ENCODE peak calls at places on chromosomes 4 and X, in seven cellular contexts. G is activated T-cell treated with anti-CD3 and anti-CD28 coated beads for 4 hours, K is GM23248, L is MCF 10A, E is putamen, S is neural progenitor cell, O is activated T-helper 1 cell treated with Interleukin-2 at 50 U/mL for 16 hours. A is an unnamed sample.

GRCh38 chr4:119897260-119897659 is 169.4 kb downstream of the MAD2L1 start:
- DNase-seq in G (no peak), K (no peak), L (no peak), E (no peak), S (no peak), O (no peak), A (no peak)

GRCh38 chr4:108828620-108829019 is 65.8 kb upstream of the ETNPPL start:
- DNase-seq in G (no peak), K (no peak), L (no peak), E (no peak), S (no peak), O (no peak), A (no peak)

GRCh38 chrX:30643313-30643821 is 9.9 kb upstream of the GK start:
- DNase-seq in G (no peak), K (peak; percentile 74), L (peak; percentile 8), E (no peak), S (no peak), O (no peak), A (no peak)

GRCh38 chr4:105607876-105608275 is 55.5 kb downstream of the ARHGEF38 start:
- DNase-seq in G (no peak), K (no peak), L (no peak), E (no peak), S (no peak), O (no peak), A (no peak)

GRCh38 chrX:104351173-104351769 is 96.5 kb upstream of the ESX1 start:
- DNase-seq in G (no peak), K (peak; percentile 91), L (peak; percentile 89), E (no peak), S (no peak), O (no peak), A (no peak)

GRCh38 chr4:174928575-174929253 is 10.6 kb downstream of the ADAM29 start:
- DNase-seq in G (no peak), K (no peak), L (no peak), E (no peak), S (no peak), O (no peak), A (no peak)

GRCh38 chr4:15040916-15041463 is 38.7 kb downstream of the CPEB2 start:
- DNase-seq in G (no peak), K (peak; percentile 7), L (no peak), E (no peak), S (no peak), O (no peak), A (no peak)

GRCh38 chr4:75254745-75255144 is 259.5 kb downstream of the RCHY1 start:
- DNase-seq in G (no peak), K (no peak), L (no peak), E (no peak), S (no peak), O (no peak), A (no peak)

GRCh38 chrX:50081282-50081955 is 119.4 kb downstream of the AKAP4 start:
- DNase-seq in G (no peak), K (peak; percentile 10), L (peak; percentile 23), E (no peak), S (peak; percentile 50), O (no peak), A (no peak)

GRCh38 chrX:70479197-70479969 is 34.7 kb downstream of the DLG3 start:
- DNase-seq in G (no peak), K (peak; percentile 79), L (peak; percentile 61), E (peak; percentile 13), S (no peak), O (no peak), A (no peak)

GRCh38 chr4:158895797-158896442 is 127.1 kb downstream of the FNIP2 start:
- DNase-seq in G (no peak), K (no peak), L (peak; percentile 30), E (no peak), S (peak; percentile 47), O (no peak), A (peak; percentile 30)

GRCh38 chr4:99811850-99812249 is 4.8 kb upstream of the DAPP1 start:
- DNase-seq in G (peak; percentile 47), K (peak; percentile 52), L (peak; percentile 68), E (no peak), S (peak; percentile 59), O (no peak), A (no peak)

GRCh38 chr4:100907465-100908454 is 389.9 kb upstream of the EMCN start:
- DNase-seq in G (no peak), K (peak; percentile 32), L (peak; percentile 31), E (no peak), S (no peak), O (no peak), A (no peak)

GRCh38 chrX:68989865-68990606 is 161.2 kb downstream of the EFNB1 start:
- DNase-seq in G (no peak), K (peak; percentile 43), L (no peak), E (no peak), S (peak; percentile 79), O (no peak), A (no peak)

GRCh38 chr4:153651041-153651960 is 32.8 kb upstream of the TLR2 start:
- DNase-seq in G (peak; percentile 35), K (peak; percentile 59), L (peak; percentile 90), E (no peak), S (no peak), O (peak; percentile 24), A (no peak)

GRCh38 chr4:120897981-120898719 is 24.4 kb downstream of the PRDM5 start:
- DNase-seq in G (no peak), K (no peak), L (no peak), E (no peak), S (no peak), O (no peak), A (no peak)

GRCh38 chrX:130413415-130413814 is 11.6 kb downstream of the RBMX2 start:
- DNase-seq in G (no peak), K (no peak), L (no peak), E (no peak), S (no peak), O (no peak), A (no peak)

GRCh38 chr4:7691992-7692391 is 247.7 kb downstream of the AFAP1 start:
- DNase-seq in G (no peak), K (peak; percentile 22), L (no peak), E (no peak), S (no peak), O (no peak), A (no peak)

GRCh38 chr4:154435895-154436294 is 55.7 kb downstream of the DCHS2 start:
- DNase-seq in G (no peak), K (no peak), L (no peak), E (no peak), S (no peak), O (no peak), A (no peak)

GRCh38 chr4:158042591-158043030 is 130.2 kb downstream of the GASK1B start:
- DNase-seq in G (no peak), K (peak; percentile 68), L (peak; percentile 9), E (no peak), S (no peak), O (no peak), A (no peak)

GRCh38 chr4:139300431-139301142 is 718 bp upstream of the NAA15 start:
- DNase-seq in G (no peak), K (peak; percentile 86), L (peak; percentile 74), E (peak; percentile 27), S (peak; percentile 31), O (no peak), A (peak; percentile 21)

GRCh38 chrX:100864967-100865366 is 9.2 kb downstream of the NOX1 start:
- DNase-seq in G (no peak), K (peak; percentile 54), L (peak; percentile 4), E (peak; percentile 0), S (no peak), O (no peak), A (no peak)

GRCh38 chr4:27366424-27366823 is 505.8 kb downstream of the STIM2 start:
- DNase-seq in G (no peak), K (peak; percentile 52), L (peak; percentile 79), E (no peak), S (no peak), O (no peak), A (no peak)

GRCh38 chrX:134764202-134764785 is 106.0 kb upstream of the PLAC1 start:
- DNase-seq in G (no peak), K (peak; percentile 24), L (peak; percentile 65), E (no peak), S (peak; percentile 18), O (no peak), A (no peak)

GRCh38 chrX:109270580-109271484 is 211.1 kb downstream of the GUCY2F start:
- DNase-seq in G (no peak), K (peak; percentile 12), L (peak; percentile 96), E (no peak), S (no peak), O (no peak), A (no peak)

GRCh38 chr4:183995489-183996049 is 90.5 kb downstream of the STOX2 start:
- DNase-seq in G (no peak), K (no peak), L (no peak), E (no peak), S (no peak), O (no peak), A (no peak)

GRCh38 chr4:181030961-181031360 is 1212.2 kb upstream of the TENM3 start:
- DNase-seq in G (no peak), K (peak; percentile 77), L (peak; percentile 57), E (no peak), S (no peak), O (no peak), A (no peak)

GRCh38 chr4:121243476-121243875 is 79.4 kb upstream of the TNIP3 start:
- DNase-seq in G (peak; percentile 34), K (peak; percentile 67), L (no peak), E (no peak), S (no peak), O (no peak), A (no peak)

GRCh38 chr4:17761062-17761461 is 20.4 kb downstream of the FAM184B start:
- DNase-seq in G (no peak), K (no peak), L (no peak), E (no peak), S (no peak), O (no peak), A (no peak)

GRCh38 chrX:20685652-20686051 is 418.9 kb upstream of the RPS6KA3 start:
- DNase-seq in G (no peak), K (no peak), L (no peak), E (no peak), S (no peak), O (no peak), A (no peak)

GRCh38 chrX:68511255-68511654 is 12.4 kb downstream of the YIPF6 start:
- DNase-seq in G (no peak), K (peak; percentile 62), L (peak; percentile 68), E (no peak), S (peak; percentile 59), O (no peak), A (no peak)

GRCh38 chr4:86934147-86934771 is 552 bp upstream of the AFF1 start:
- DNase-seq in G (no peak), K (peak; percentile 62), L (no peak), E (no peak), S (peak; percentile 35), O (no peak), A (no peak)

GRCh38 chr4:144449623-144450022 is 196.3 kb upstream of the HHIP start:
- DNase-seq in G (no peak), K (peak; percentile 44), L (no peak), E (no peak), S (no peak), O (no peak), A (no peak)